ENCODE peak calls at places on chromosomes 5 and 9, in eight cellular contexts. Y is HepG2, M is Panc1, R is GM23338, I is HCT116, K is upper lobe of left lung, L is K562, C is GM12878. Z is an unnamed sample. For H3K36me3, the result is how much of the 10 kb centered on the place peaks cover.

GRCh38 chr9:126883636-126884035 is 23.2 kb downstream of the ZBTB34 start:
- ATAC-seq in K (no peak), M (no peak), R (peak), L (peak), C (no peak), I (no peak), Y (no peak), Z (no peak)

GRCh38 chr9:123562844-123563346 is 206.9 kb downstream of the CRB2 start:
- ATAC-seq in M (no peak), L (no peak), C (peak), Y (no peak), K (peak), R (no peak), I (no peak), Z (peak)

GRCh38 chr5:42498000-42498399 is 74.8 kb downstream of the GHR start:
- ATAC-seq in M (no peak), Y (no peak), K (no peak), I (no peak), C (no peak), R (peak), L (no peak), Z (no peak)

GRCh38 chr9:91395553-91396470 is 27.8 kb downstream of the NFIL3 start:
- ATAC-seq in K (no peak), L (no peak), I (no peak), C (peak), R (no peak), M (no peak), Y (peak), Z (no peak)

GRCh38 chr5:142814122-142814521 is 43.9 kb downstream of the ARHGAP26 start:
- ATAC-seq in M (no peak), I (no peak), K (no peak), L (no peak), Y (no peak), R (no peak), C (no peak), Z (peak)

GRCh38 chr5:75612211-75612579 is 942 bp downstream of the ANKDD1B start:
- ATAC-seq in I (no peak), Y (peak), C (no peak), R (peak), M (peak), K (no peak), L (no peak), Z (no peak)

GRCh38 chr9:137247916-137248175 is 3.2 kb upstream of the STPG3 start:
- ATAC-seq in R (no peak), C (no peak), I (no peak), Y (no peak), M (no peak), L (no peak), K (no peak), Z (no peak)

GRCh38 chr5:141135030-141135717 is at the start of gene PCDHB5:
- ATAC-seq in R (peak), C (no peak), Y (no peak), I (no peak), M (no peak), L (peak), K (no peak), Z (no peak)

GRCh38 chr9:86909388-86909787 is 37.9 kb downstream of the GAS1 start:
- ATAC-seq in K (no peak), I (no peak), R (no peak), Y (no peak), L (no peak), C (no peak), M (no peak), Z (no peak)

GRCh38 chr5:179304466-179304865 is 40.8 kb downstream of the ADAMTS2 start:
- ATAC-seq in I (no peak), R (no peak), Y (no peak), K (no peak), M (no peak), C (no peak), L (no peak), Z (peak)

GRCh38 chr5:40401965-40402364 is 277.8 kb upstream of the PTGER4 start:
- ATAC-seq in R (no peak), C (no peak), Y (no peak), L (no peak), M (no peak), I (no peak), K (no peak), Z (no peak)

GRCh38 chr5:147223951-147224791 is 10.7 kb upstream of the STK32A start:
- ATAC-seq in M (peak), K (no peak), R (peak), Y (peak), I (peak), C (peak), L (no peak), Z (peak)

GRCh38 chr5:94807985-94808384 is 189.5 kb downstream of the SLF1 start:
- ATAC-seq in L (no peak), R (no peak), M (no peak), K (no peak), C (no peak), I (no peak), Y (no peak), Z (no peak)

DNA sequence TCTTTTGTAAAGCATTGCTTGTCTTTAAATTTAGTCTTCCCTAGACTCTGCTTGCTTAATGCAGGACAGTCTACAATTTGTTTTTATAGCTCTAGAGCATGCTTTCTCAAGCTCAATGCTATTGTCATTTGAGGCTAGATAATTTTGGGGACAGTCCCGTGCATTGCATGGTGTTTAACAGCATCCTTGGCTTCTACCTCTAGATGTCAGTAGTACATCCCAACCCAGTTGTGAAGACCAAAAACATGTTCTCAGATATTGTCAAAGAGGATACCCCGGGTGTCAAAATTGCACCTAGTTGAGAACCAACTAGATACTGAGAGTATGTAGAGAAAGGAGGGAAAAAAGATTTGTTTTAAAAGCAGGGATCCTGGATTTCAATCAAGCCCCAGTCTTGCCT is 277.5 kb downstream of the CEMIP2 start:
- ATAC-seq in I (peak), K (peak), R (peak), Y (peak), C (peak), M (no peak), L (no peak), Z (no peak)
- TF ChIP-seq CTCF in I (peak), K (no peak), R (peak), Y (peak), C (peak), M (peak), L (peak), Z (no peak)

DNA sequence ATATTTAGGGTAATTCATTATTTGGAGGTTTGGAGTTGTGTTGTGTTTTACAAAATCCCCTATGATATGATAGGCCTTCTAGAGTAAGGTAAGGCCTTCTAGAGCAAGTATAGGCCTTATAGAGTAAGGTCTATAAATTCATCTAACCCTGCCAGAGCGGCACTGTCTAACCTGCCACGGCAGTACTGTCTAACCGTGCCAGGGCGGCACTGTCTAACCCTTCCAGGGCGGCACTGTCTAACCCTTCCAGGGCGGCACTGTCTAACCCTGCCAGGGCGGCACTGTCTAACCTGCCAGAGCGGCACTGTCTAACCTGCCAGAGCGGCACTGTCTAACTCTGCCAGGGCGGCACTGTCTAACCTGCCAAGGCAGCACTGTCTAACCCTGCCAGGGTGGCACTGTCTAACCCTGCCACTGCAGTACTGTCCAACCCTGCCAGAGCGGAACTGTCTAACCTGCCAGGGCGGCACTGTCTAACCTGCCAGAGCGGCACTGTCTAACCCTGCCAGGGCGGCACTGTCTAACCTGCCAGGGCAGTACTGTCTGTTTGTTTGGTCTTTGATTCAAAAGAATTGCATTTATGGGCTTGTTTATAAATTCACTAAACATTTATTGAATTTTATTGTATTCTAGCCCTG is 9.6 kb downstream of the RNF20 start:
- ATAC-seq in L (no peak), K (no peak), C (no peak), Y (no peak), R (no peak), I (no peak), M (no peak), Z (no peak)
- H3K36me3 ChIP-seq in L (half or more), K (under half), C (under half), Y (under half), R (under half), I (under half), M (under half), Z (half or more)

GRCh38 chr5:103941554-103941953 is 379.0 kb upstream of the NUDT12 start:
- ATAC-seq in L (no peak), R (no peak), M (no peak), K (no peak), Y (no peak), C (no peak), I (no peak), Z (no peak)

GRCh38 chr5:103938151-103938671 is 375.6 kb upstream of the NUDT12 start:
- ATAC-seq in Y (no peak), C (no peak), M (no peak), R (no peak), I (no peak), K (no peak), L (no peak), Z (no peak)

GRCh38 chr5:103942587-103943186 is 380.1 kb upstream of the NUDT12 start:
- ATAC-seq in I (peak), Y (no peak), K (no peak), R (no peak), M (no peak), L (peak), C (peak), Z (no peak)

DNA sequence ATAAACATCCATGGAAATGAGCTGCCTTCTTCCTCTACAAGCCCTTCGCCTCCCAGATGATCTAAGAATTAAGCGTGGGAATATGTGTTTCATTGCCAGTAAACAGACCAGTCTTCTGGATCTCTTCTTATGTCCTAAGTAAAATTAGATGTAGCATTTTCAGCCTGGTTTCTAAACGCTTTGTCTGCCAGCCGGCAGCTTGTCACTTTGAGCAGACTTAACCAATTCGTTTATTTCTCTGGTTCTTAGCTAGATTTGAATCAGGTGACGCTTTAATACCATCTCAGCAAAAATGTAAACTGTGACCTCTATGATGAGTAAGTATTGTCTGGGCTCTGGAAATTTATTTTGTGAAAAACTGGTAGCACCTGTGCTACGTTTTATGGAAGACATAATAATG is 380.7 kb upstream of the NUDT12 start:
- ATAC-seq in C (no peak), M (no peak), Y (no peak), L (no peak), R (no peak), I (no peak), K (no peak), Z (no peak)
- TF ChIP-seq POLR2AphosphoS5 in C (no peak), M (no peak), Y (no peak), L (no peak), R (no peak), I (no peak), K (no peak), Z (no peak)

DNA sequence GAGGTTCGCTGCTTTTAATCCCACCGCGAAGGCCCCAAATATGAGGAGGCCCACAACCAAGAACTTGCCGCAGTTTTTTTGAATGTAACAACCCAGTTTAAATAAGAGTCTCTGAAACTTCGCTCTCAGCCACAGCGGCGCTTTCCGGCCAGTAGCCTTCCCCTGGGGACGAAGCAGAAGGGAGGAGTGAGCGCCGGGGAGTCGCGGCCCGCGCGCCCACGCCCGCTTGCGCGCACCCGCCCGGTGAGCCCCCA is 10.4 kb downstream of the PTCH1 start:
- ATAC-seq in C (peak), M (no peak), Y (peak), L (peak), K (no peak), I (no peak), R (no peak), Z (no peak)
- TF ChIP-seq CTCF in C (no peak), M (no peak), Y (no peak), L (no peak), K (no peak), I (no peak), R (no peak), Z (no peak)

GRCh38 chr9:109043578-109043977 is 30.3 kb upstream of the CTNNAL1 start:
- ATAC-seq in L (no peak), R (no peak), C (no peak), I (no peak), K (no peak), M (no peak), Y (no peak), Z (no peak)
- H3K36me3 ChIP-seq in L (half or more), R (under half), C (under half), I (under half), K (under half), M (under half), Y (under half), Z (under half)

DNA sequence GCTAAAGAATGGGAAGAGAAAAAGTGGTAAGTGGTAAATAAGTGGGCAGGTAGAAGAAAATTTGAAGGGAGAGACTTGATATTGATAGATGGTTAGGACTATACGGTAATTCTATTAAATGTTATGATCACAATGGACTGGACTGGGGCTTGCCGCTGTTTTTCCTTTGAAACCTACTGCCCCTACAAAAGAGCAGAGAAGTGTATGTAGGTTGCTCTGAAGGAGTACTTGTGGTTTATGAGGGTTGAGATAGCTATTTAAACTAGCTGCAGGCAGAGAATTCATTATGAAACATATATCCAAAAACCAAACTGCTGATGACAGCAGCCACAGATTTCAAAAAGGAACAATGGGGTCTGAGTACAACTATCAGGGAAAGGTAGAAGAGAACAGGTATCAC is 16.8 kb upstream of the HK3 start:
- ATAC-seq in M (no peak), K (no peak), R (no peak), I (no peak), C (no peak), Y (no peak), L (no peak), Z (no peak)
- TF ChIP-seq POLR2AphosphoS5 in M (no peak), K (no peak), R (no peak), I (no peak), C (no peak), Y (no peak), L (no peak), Z (no peak)

GRCh38 chr5:31273161-31273560 is 79.7 kb downstream of the CDH6 start:
- ATAC-seq in C (no peak), Y (no peak), R (no peak), K (no peak), M (no peak), I (no peak), L (no peak), Z (no peak)

GRCh38 chr5:31271567-31271966 is 78.1 kb downstream of the CDH6 start:
- ATAC-seq in K (no peak), M (no peak), R (no peak), C (no peak), L (no peak), I (no peak), Y (no peak), Z (no peak)

GRCh38 chr5:31273631-31274378 is 80.3 kb downstream of the CDH6 start:
- ATAC-seq in L (no peak), K (no peak), M (no peak), C (peak), R (no peak), I (no peak), Y (no peak), Z (no peak)

GRCh38 chr5:31269259-31269658 is 75.8 kb downstream of the CDH6 start:
- ATAC-seq in I (no peak), Y (no peak), R (no peak), C (no peak), M (no peak), K (no peak), L (no peak), Z (no peak)

DNA sequence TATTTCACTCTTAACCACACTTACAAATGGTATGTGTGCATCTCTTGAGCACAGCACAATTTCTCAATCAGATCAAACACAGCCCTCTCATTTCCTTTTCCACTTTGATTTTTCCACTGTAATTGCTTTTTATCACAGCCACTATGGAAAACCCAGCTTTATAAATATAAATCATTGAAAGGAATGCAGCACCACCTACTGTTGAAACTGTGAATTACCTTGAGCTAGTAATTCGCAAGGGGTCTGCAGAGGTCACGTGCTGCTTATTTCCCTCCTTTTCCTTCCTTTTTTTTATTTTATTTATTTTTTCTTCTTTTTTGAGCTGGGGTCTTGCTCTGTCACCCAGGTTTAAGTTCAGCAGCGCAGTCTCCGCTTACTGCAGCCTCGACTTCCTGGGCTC is 76.9 kb downstream of the CDH6 start:
- ATAC-seq in I (no peak), C (no peak), Y (no peak), L (peak), K (no peak), R (peak), M (no peak), Z (no peak)
- TF ChIP-seq CTCF in I (peak), C (peak), Y (peak), L (peak), K (no peak), R (peak), M (peak), Z (peak)

GRCh38 chr9:95115104-95115503 is 202.4 kb downstream of the FANCC start:
- ATAC-seq in L (no peak), C (no peak), M (no peak), I (no peak), K (no peak), R (no peak), Y (no peak), Z (no peak)
- H3K36me3 ChIP-seq in L (under half), C (under half), M (under half), I (under half), K (under half), R (under half), Y (under half), Z (under half)